ENCODE peak calls at places on chromosomes 5 and 9, in ten cellular contexts. L is T-helper 17 cell; S is lower lobe of right lung; K is keratinocyte; F is epithelial cell of proximal tubule; G is skeletal muscle cell; I is NCI-H1048; A is SW480; J is GM13977; M is stimulated activated CD4-positive, alpha-beta T cell treated with anti-CD3 and anti-CD28 coated beads, TNF-alpha, amount 100 ng/mL, for 48 hours. X is an unnamed sample.
A peak's percentile ranks its signal among the peaks of the same experiment; 100 is the strongest.

GRCh38 chr5:35938518-35939227 is at the start of gene CAPSL:
- DNase-seq in M (no peak), A (peak; percentile 27), K (no peak), S (no peak), I (no peak), F (peak; percentile 83), G (peak; percentile 47), L (no peak), J (peak; percentile 28), X (peak; percentile 27)

GRCh38 chr5:54630738-54631369 is 113.3 kb downstream of the SNX18 start:
- DNase-seq in L (no peak), M (no peak), K (no peak), S (no peak), F (no peak), I (no peak), G (no peak), J (no peak), A (no peak), X (no peak)

GRCh38 chr5:149832636-149833035 is 102.5 kb downstream of the PPARGC1B start:
- DNase-seq in M (no peak), F (no peak), I (no peak), J (no peak), G (no peak), S (no peak), K (no peak), A (no peak), L (no peak), X (no peak)

GRCh38 chr5:152221721-152222629 is 183.1 kb downstream of the NMUR2 start:
- DNase-seq in M (no peak), L (no peak), F (no peak), I (no peak), G (no peak), K (no peak), J (no peak), S (no peak), A (no peak), X (no peak)

GRCh38 chr9:85115473-85115872 is 445.9 kb downstream of the NTRK2 start:
- DNase-seq in A (peak; percentile 18), G (no peak), M (no peak), S (no peak), F (no peak), J (no peak), I (no peak), L (no peak), K (peak; percentile 44), X (no peak)

GRCh38 chr9:76863832-76864231 is 42.1 kb downstream of the PRUNE2 start:
- DNase-seq in F (no peak), A (no peak), G (no peak), S (no peak), K (no peak), I (no peak), L (no peak), M (no peak), J (no peak), X (no peak)

GRCh38 chr5:144131256-144131655 is 39.2 kb downstream of the YIPF5 start:
- DNase-seq in M (no peak), J (no peak), L (no peak), S (no peak), I (no peak), G (no peak), A (no peak), K (no peak), F (no peak), X (no peak)

GRCh38 chr5:167743685-167744084 is 547.8 kb upstream of the WWC1 start:
- DNase-seq in L (no peak), G (peak; percentile 75), J (no peak), A (no peak), K (no peak), I (no peak), F (peak; percentile 52), M (no peak), S (no peak), X (no peak)

GRCh38 chr5:119406551-119406950 is 45.7 kb upstream of the HSD17B4 start:
- DNase-seq in K (no peak), J (no peak), M (no peak), S (no peak), A (no peak), I (no peak), L (no peak), F (no peak), G (no peak), X (no peak)

GRCh38 chr9:126131066-126132010 is 195.3 kb upstream of the MVB12B start:
- DNase-seq in J (no peak), S (no peak), M (no peak), G (no peak), I (no peak), F (no peak), L (no peak), A (no peak), K (no peak), X (no peak)

GRCh38 chr5:40165789-40166728 is 513.7 kb upstream of the PTGER4 start:
- DNase-seq in M (no peak), L (no peak), A (no peak), S (no peak), G (no peak), I (no peak), J (no peak), K (no peak), F (no peak), X (no peak)

GRCh38 chr9:33202552-33203300 is 35.6 kb upstream of the B4GALT1 start:
- DNase-seq in K (no peak), L (no peak), F (no peak), J (peak; percentile 73), I (no peak), A (no peak), S (no peak), M (no peak), G (peak; percentile 81), X (no peak)

GRCh38 chr9:130632081-130632710 is 32.2 kb upstream of the PRDM12 start:
- DNase-seq in S (no peak), L (no peak), M (no peak), K (no peak), J (no peak), F (no peak), I (no peak), A (no peak), G (no peak), X (no peak)

GRCh38 chr9:137751616-137752015 is 126.0 kb upstream of the CACNA1B start:
- DNase-seq in M (no peak), F (no peak), S (no peak), I (no peak), A (no peak), G (no peak), L (no peak), J (no peak), K (no peak), X (no peak)

GRCh38 chr5:134029156-134029555 is 24.4 kb upstream of the VDAC1 start:
- DNase-seq in S (no peak), G (peak; percentile 82), M (no peak), F (peak; percentile 98), K (peak; percentile 79), I (no peak), A (peak; percentile 80), J (no peak), L (no peak), X (no peak)

GRCh38 chr5:20041326-20041977 is 53.5 kb upstream of the CDH18 start:
- DNase-seq in S (no peak), L (no peak), M (no peak), K (no peak), J (no peak), I (no peak), G (no peak), F (no peak), A (no peak), X (no peak)

GRCh38 chr5:55608595-55608994 is 73.8 kb upstream of the PLPP1 start:
- DNase-seq in G (no peak), S (no peak), M (no peak), A (no peak), I (no peak), F (no peak), K (no peak), J (no peak), L (no peak), X (no peak)

GRCh38 chr9:127974002-127974768 is 6.6 kb downstream of the EEIG1 start:
- DNase-seq in A (no peak), K (no peak), S (no peak), F (no peak), G (no peak), M (no peak), I (no peak), L (no peak), J (no peak), X (no peak)

GRCh38 chr9:128654481-128654880 is 2.2 kb downstream of the DYNC2I2 start:
- DNase-seq in L (no peak), S (no peak), M (no peak), K (no peak), F (no peak), I (no peak), A (no peak), G (no peak), J (no peak), X (no peak)

GRCh38 chr9:115939065-115939765 is 214.4 kb upstream of the PAPPA start:
- DNase-seq in M (no peak), K (peak; percentile 89), L (no peak), F (no peak), I (no peak), G (peak; percentile 78), J (no peak), A (peak; percentile 16), S (no peak), X (no peak)

GRCh38 chr5:173535976-173536639 is 80.3 kb downstream of the BOD1 start:
- DNase-seq in L (no peak), I (no peak), J (no peak), A (peak; percentile 32), K (no peak), F (no peak), S (no peak), M (no peak), G (no peak), X (no peak)

GRCh38 chr9:35385042-35385441 is 104.9 kb upstream of the RUSC2 start:
- DNase-seq in G (peak; percentile 31), K (no peak), A (no peak), S (no peak), M (no peak), L (no peak), I (no peak), J (no peak), F (no peak), X (no peak)

GRCh38 chr9:120366646-120367019 is 213.3 kb downstream of the CDK5RAP2 start:
- DNase-seq in M (no peak), G (peak; percentile 59), S (no peak), I (no peak), J (no peak), K (peak; percentile 13), L (no peak), F (peak; percentile 91), A (peak; percentile 56), X (no peak)

GRCh38 chr5:14323466-14323865 is 180.3 kb downstream of the TRIO start:
- DNase-seq in K (no peak), I (no peak), F (no peak), G (no peak), A (no peak), S (no peak), L (no peak), M (no peak), J (no peak), X (no peak)

GRCh38 chr5:73274870-73275756 is 102.1 kb downstream of the TMEM174 start:
- DNase-seq in L (no peak), S (no peak), M (no peak), F (no peak), G (no peak), J (no peak), I (no peak), K (no peak), A (no peak), X (no peak)

GRCh38 chr9:129576546-129577543 is 44.1 kb downstream of the C9orf50 start:
- DNase-seq in S (no peak), I (no peak), F (no peak), L (no peak), J (no peak), M (no peak), K (no peak), G (peak; percentile 47), A (peak; percentile 56), X (no peak)

GRCh38 chr5:14738050-14738449 is 73.5 kb downstream of the OTULIN start:
- DNase-seq in G (no peak), J (no peak), A (no peak), F (no peak), I (no peak), K (no peak), S (no peak), L (no peak), M (no peak), X (no peak)

X was measured in K562.